ENCODE peak calls at places on chromosomes 1 and 21, in five cellular contexts. Y is Panc1, V is uterus, H is hippocampal formation, J is T-helper 2 cell. K is an unnamed sample.

GRCh38 chr21:46317710-46318463 is 5.8 kb downstream of the C21orf58 start:
- DNase-seq in Y (no peak), V (no peak), H (no peak), J (no peak), K (peak)

GRCh38 chr1:236394905-236395779 is 1.1 kb downstream of the EDARADD start:
- DNase-seq in Y (no peak), V (peak), H (no peak), J (peak), K (no peak)

GRCh38 chr1:29437946-29438345 is 201.6 kb downstream of the PTPRU start:
- DNase-seq in Y (no peak), V (no peak), H (no peak), J (no peak), K (no peak)

GRCh38 chr1:32066489-32066873 is 6.3 kb upstream of the TMEM39B start:
- DNase-seq in Y (peak), V (no peak), H (peak), J (no peak), K (no peak)

GRCh38 chr1:69738458-69738857 is 170.7 kb downstream of the LRRC7 start:
- DNase-seq in Y (no peak), V (no peak), H (no peak), J (no peak), K (no peak)

GRCh38 chr1:188986751-188987417 is 1490.8 kb downstream of the BRINP3 start:
- DNase-seq in Y (no peak), V (no peak), H (no peak), J (no peak), K (no peak)

GRCh38 chr1:171422489-171422888 is 62.8 kb upstream of the PRRC2C start:
- DNase-seq in Y (no peak), V (no peak), H (no peak), J (no peak), K (no peak)

GRCh38 chr1:183622884-183623785 is 12.4 kb downstream of the ARPC5 start:
- DNase-seq in Y (no peak), V (no peak), H (peak), J (no peak), K (peak)

GRCh38 chr1:176193023-176193422 is 14.1 kb downstream of the COP1 start:
- DNase-seq in Y (no peak), V (no peak), H (no peak), J (no peak), K (no peak)

GRCh38 chr1:206466840-206467649 is 3.2 kb upstream of the IKBKE start:
- DNase-seq in Y (no peak), V (no peak), H (no peak), J (no peak), K (no peak)

GRCh38 chr1:198449727-198450433 is 90.6 kb downstream of the ATP6V1G3 start:
- DNase-seq in Y (no peak), V (no peak), H (no peak), J (no peak), K (no peak)

GRCh38 chr1:202805886-202806511 is 2.2 kb downstream of the KDM5B start:
- DNase-seq in Y (no peak), V (no peak), H (no peak), J (peak), K (no peak)

GRCh38 chr1:93874025-93874651 is 4.9 kb downstream of the DNTTIP2 start:
- DNase-seq in Y (peak), V (no peak), H (no peak), J (no peak), K (no peak)

GRCh38 chr1:166884040-166884642 is 8.1 kb upstream of the TADA1 start:
- DNase-seq in Y (no peak), V (peak), H (peak), J (no peak), K (peak)

GRCh38 chr1:53525595-53525994 is 66.4 kb downstream of the DMRTB1 start:
- DNase-seq in Y (no peak), V (no peak), H (no peak), J (no peak), K (no peak)

GRCh38 chr1:245172829-245173228 is 18.0 kb downstream of the KIF26B start:
- DNase-seq in Y (no peak), V (no peak), H (no peak), J (no peak), K (no peak)

GRCh38 chr1:117641536-117641935 is 35.7 kb downstream of the TENT5C start:
- DNase-seq in Y (no peak), V (no peak), H (no peak), J (no peak), K (no peak)

GRCh38 chr1:57204942-57205787 is 218.7 kb downstream of the DAB1 start:
- DNase-seq in Y (no peak), V (no peak), H (no peak), J (no peak), K (no peak)

GRCh38 chr1:114319480-114319879 is 165.8 kb upstream of the SYT6 start:
- DNase-seq in Y (no peak), V (no peak), H (no peak), J (no peak), K (no peak)

GRCh38 chr1:244381887-244382565 is 69.7 kb downstream of the ADSS2 start:
- DNase-seq in Y (no peak), V (no peak), H (no peak), J (no peak), K (no peak)

GRCh38 chr1:53190210-53190611 is 6.4 kb upstream of the CPT2 start:
- DNase-seq in Y (no peak), V (no peak), H (no peak), J (no peak), K (no peak)

GRCh38 chr1:29981586-29982239 is 741.7 kb downstream of the MATN1 start:
- DNase-seq in Y (no peak), V (no peak), H (no peak), J (no peak), K (no peak)

GRCh38 chr1:8951246-8951645 is 5.6 kb downstream of the CA6 start:
- DNase-seq in Y (no peak), V (no peak), H (no peak), J (no peak), K (no peak)

GRCh38 chr1:211370669-211371068 is 44.0 kb downstream of the TRAF5 start:
- DNase-seq in Y (no peak), V (no peak), H (no peak), J (no peak), K (no peak)

GRCh38 chr1:41917835-41918449 is 780 bp downstream of the HIVEP3 start:
- DNase-seq in Y (no peak), V (no peak), H (no peak), J (no peak), K (peak)

GRCh38 chr21:39048064-39048463 is 135.2 kb downstream of the PSMG1 start:
- DNase-seq in Y (no peak), V (no peak), H (no peak), J (no peak), K (no peak)

GRCh38 chr1:10824821-10825540 is 28.5 kb upstream of the CASZ1 start:
- DNase-seq in Y (no peak), V (peak), H (no peak), J (no peak), K (no peak)

GRCh38 chr1:238664139-238664538 is 722.2 kb upstream of the CHRM3 start:
- DNase-seq in Y (no peak), V (no peak), H (no peak), J (no peak), K (no peak)

GRCh38 chr1:155173478-155174333 is at the start of gene TRIM46:
- DNase-seq in Y (no peak), V (no peak), H (peak), J (peak), K (peak)

GRCh38 chr21:31732891-31733520 is 1.1 kb upstream of the SCAF4 start:
- DNase-seq in Y (no peak), V (no peak), H (no peak), J (no peak), K (peak)

GRCh38 chr1:48182441-48182840 is 40.1 kb upstream of the SLC5A9 start:
- DNase-seq in Y (no peak), V (no peak), H (no peak), J (no peak), K (peak)

GRCh38 chr1:243558556-243558955 is 291.5 kb downstream of the AKT3 start:
- DNase-seq in Y (no peak), V (no peak), H (no peak), J (no peak), K (no peak)